ENCODE peak calls at places on chromosomes 5 and 9, in ten cellular contexts. G is lower leg skin, L is DND-41, Q is thyroid gland, M is AG10803, X is fibroblast of pulmonary artery, O is AG09309, V is RWPE1, P is endothelial cell of umbilical vein, A is kidney. Y is an unnamed sample.

GRCh38 chr5:98157368-98157767 is 616.1 kb upstream of the RGMB start:
- DNase-seq in G (no peak), L (no peak), Q (no peak), M (no peak), X (no peak), O (no peak), V (no peak), P (no peak), A (no peak), Y (no peak)

GRCh38 chr9:137866226-137867141 is 11.1 kb upstream of the CACNA1B start:
- DNase-seq in G (no peak), L (no peak), Q (no peak), M (no peak), X (no peak), O (no peak), V (no peak), P (no peak), A (no peak), Y (no peak)

GRCh38 chr9:135939351-135940265 is 21.6 kb downstream of the UBAC1 start:
- DNase-seq in G (no peak), L (peak; percentile 43), Q (no peak), M (no peak), X (no peak), O (no peak), V (no peak), P (no peak), A (no peak), Y (no peak)

GRCh38 chr5:146877178-146877681 is 1.3 kb downstream of the PPP2R2B start:
- DNase-seq in G (no peak), L (no peak), Q (peak; percentile 27), M (no peak), X (no peak), O (no peak), V (no peak), P (no peak), A (no peak), Y (no peak)

GRCh38 chr5:141742144-141742543 is 60.1 kb upstream of the ARAP3 start:
- DNase-seq in G (no peak), L (no peak), Q (no peak), M (no peak), X (no peak), O (no peak), V (no peak), P (no peak), A (no peak), Y (no peak)

GRCh38 chr9:99931155-99931840 is 24.8 kb downstream of the STX17 start:
- DNase-seq in G (no peak), L (no peak), Q (no peak), M (peak; percentile 33), X (peak; percentile 3), O (no peak), V (no peak), P (no peak), A (no peak), Y (no peak)

GRCh38 chr9:129968690-129969485 is 74.1 kb downstream of the FNBP1 start:
- DNase-seq in G (peak; percentile 35), L (no peak), Q (no peak), M (peak; percentile 94), X (peak; percentile 90), O (peak; percentile 92), V (peak; percentile 62), P (peak; percentile 96), A (no peak), Y (no peak)

GRCh38 chr9:117160254-117160653 is 254.6 kb downstream of the ASTN2 start:
- DNase-seq in G (no peak), L (no peak), Q (no peak), M (no peak), X (no peak), O (no peak), V (peak; percentile 14), P (no peak), A (no peak), Y (no peak)

GRCh38 chr9:137020771-137021573 is 7.1 kb downstream of the ABCA2 start:
- DNase-seq in G (no peak), L (no peak), Q (no peak), M (no peak), X (no peak), O (no peak), V (no peak), P (no peak), A (no peak), Y (no peak)

GRCh38 chr9:16803648-16804047 is 66.8 kb downstream of the BNC2 start:
- DNase-seq in G (no peak), L (no peak), Q (no peak), M (no peak), X (no peak), O (no peak), V (no peak), P (no peak), A (no peak), Y (no peak)

GRCh38 chr5:139654464-139654863 is 6.3 kb downstream of the CXXC5 start:
- DNase-seq in G (no peak), L (no peak), Q (no peak), M (no peak), X (no peak), O (no peak), V (no peak), P (no peak), A (no peak), Y (no peak)

GRCh38 chr5:139652788-139653241 is 4.7 kb downstream of the CXXC5 start:
- DNase-seq in G (no peak), L (no peak), Q (no peak), M (no peak), X (no peak), O (no peak), V (no peak), P (no peak), A (no peak), Y (no peak)

GRCh38 chr5:139653616-139654015 is 5.5 kb downstream of the CXXC5 start:
- DNase-seq in G (no peak), L (peak; percentile 35), Q (no peak), M (no peak), X (no peak), O (no peak), V (no peak), P (no peak), A (peak; percentile 56), Y (no peak)

GRCh38 chr5:139655727-139656271 is 7.7 kb downstream of the CXXC5 start:
- DNase-seq in G (no peak), L (no peak), Q (peak; percentile 81), M (peak; percentile 82), X (no peak), O (no peak), V (no peak), P (no peak), A (peak; percentile 91), Y (no peak)

GRCh38 chr5:139654875-139655491 is 6.8 kb downstream of the CXXC5 start:
- DNase-seq in G (no peak), L (no peak), Q (no peak), M (no peak), X (no peak), O (no peak), V (no peak), P (no peak), A (peak; percentile 66), Y (no peak)
- TF ChIP-seq CTCF in G (no peak), L (no peak), Q (no peak), M (no peak), X (no peak), O (no peak), V (no peak), P (no peak), A (no peak), Y (no peak)

GRCh38 chr9:114385412-114386181 is 2.2 kb downstream of the AKNA start:
- DNase-seq in G (peak; percentile 81), L (peak; percentile 93), Q (peak; percentile 46), M (peak; percentile 83), X (peak; percentile 83), O (peak; percentile 75), V (peak; percentile 95), P (peak; percentile 66), A (peak; percentile 88), Y (no peak)
- TF ChIP-seq CTCF in G (no peak), L (no peak), Q (no peak), M (no peak), X (no peak), O (no peak), V (no peak), P (no peak), A (no peak), Y (no peak)

GRCh38 chr9:126612329-126612812 is 1.4 kb upstream of the LMX1B start:
- DNase-seq in G (no peak), L (no peak), Q (no peak), M (no peak), X (no peak), O (no peak), V (no peak), P (no peak), A (no peak), Y (no peak)

GRCh38 chr9:126612813-126613641 is 701 bp upstream of the LMX1B start:
- DNase-seq in G (no peak), L (no peak), Q (no peak), M (no peak), X (no peak), O (no peak), V (no peak), P (no peak), A (peak; percentile 74), Y (no peak)

GRCh38 chr9:126614455-126615248 is 924 bp downstream of the LMX1B start:
- DNase-seq in G (no peak), L (no peak), Q (no peak), M (no peak), X (no peak), O (no peak), V (no peak), P (no peak), A (peak; percentile 37), Y (no peak)

GRCh38 chr9:126614088-126614454 is 343 bp downstream of the LMX1B start:
- DNase-seq in G (no peak), L (no peak), Q (peak; percentile 20), M (no peak), X (no peak), O (no peak), V (no peak), P (no peak), A (no peak), Y (no peak)

DNA sequence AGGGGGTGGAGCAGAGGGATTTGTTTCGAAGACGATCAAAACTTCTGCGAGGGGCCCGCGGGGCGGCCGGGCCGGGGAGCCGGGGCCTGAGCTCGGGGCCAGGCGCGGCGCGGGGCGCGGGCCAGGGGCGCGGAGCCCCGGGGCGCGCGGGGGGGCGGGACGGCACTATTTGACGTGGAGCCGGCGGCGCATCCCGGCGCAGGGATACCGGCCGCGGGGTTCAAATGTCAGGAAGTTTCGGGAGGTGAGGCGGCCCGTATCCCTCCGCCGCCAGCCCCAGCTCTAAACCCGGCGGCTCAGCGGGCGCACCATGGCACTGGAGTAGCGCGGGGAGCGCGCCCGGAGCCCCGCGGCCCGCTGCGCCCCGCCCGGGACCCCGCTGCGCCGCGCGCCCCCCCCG is at the start of gene LMX1B:
- DNase-seq in G (no peak), L (no peak), Q (peak; percentile 21), M (peak; percentile 62), X (peak; percentile 28), O (no peak), V (peak; percentile 85), P (no peak), A (no peak), Y (no peak)
- TF ChIP-seq CTCF in G (no peak), L (no peak), Q (no peak), M (no peak), X (no peak), O (no peak), V (no peak), P (no peak), A (no peak), Y (no peak)

DNA sequence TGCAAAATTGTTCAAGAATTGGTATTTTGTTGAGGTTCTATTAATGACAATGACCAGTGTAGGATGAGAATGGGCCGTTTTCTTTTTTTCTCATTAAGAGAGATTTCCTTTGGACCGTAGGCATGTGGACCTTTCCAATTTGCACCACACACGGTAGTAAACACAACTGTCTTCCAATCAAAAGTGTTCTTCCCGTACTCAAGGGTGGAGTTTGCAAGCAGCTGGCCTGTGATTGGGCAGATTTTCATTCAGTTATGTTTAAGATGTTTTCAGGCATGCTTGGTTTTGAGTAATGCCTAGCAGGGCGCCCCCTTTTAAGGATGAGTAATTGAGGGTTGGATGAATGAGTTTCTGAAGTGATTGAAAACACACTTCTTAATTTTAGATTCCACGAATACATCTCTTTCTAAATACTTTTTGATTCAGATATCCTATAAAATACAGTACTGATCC is 2.5 kb downstream of the KDM3B start:
- DNase-seq in G (peak; percentile 41), L (peak; percentile 27), Q (peak; percentile 48), M (peak; percentile 85), X (peak; percentile 83), O (peak; percentile 79), V (peak; percentile 93), P (peak; percentile 79), A (no peak), Y (no peak)
- TF ChIP-seq CTCF in G (no peak), L (no peak), Q (no peak), M (peak; percentile 11), X (no peak), O (peak; percentile 19), V (no peak), P (no peak), A (no peak), Y (no peak)